ENCODE peak calls at places on chromosomes 12 and 14, in ten cellular contexts. M, B, Y, T, O, K, F, R, L and A are unnamed samples.

GRCh38 chr12:28222081-28222700 is 31.9 kb downstream of the CCDC91 start:
- DNase-seq in M (no peak), F (no peak), O (no peak), B (no peak), K (peak; percentile 59), T (no peak), L (no peak), R (no peak), Y (no peak), A (peak; percentile 38)

GRCh38 chr12:49863946-49864816 is 21.3 kb upstream of the BCDIN3D start:
- DNase-seq in L (no peak), M (no peak), Y (no peak), T (no peak), B (no peak), K (no peak), F (no peak), R (no peak), O (no peak), A (no peak)

GRCh38 chr12:75341873-75342272 is 7.4 kb downstream of the GLIPR1L1 start:
- DNase-seq in B (no peak), T (no peak), O (no peak), Y (no peak), L (no peak), R (no peak), K (no peak), M (no peak), F (no peak), A (no peak)

GRCh38 chr12:89162704-89163261 is 189.5 kb downstream of the DUSP6 start:
- DNase-seq in B (peak; percentile 79), T (peak; percentile 81), M (peak; percentile 49), F (peak; percentile 48), O (no peak), K (peak; percentile 72), R (peak; percentile 89), L (peak; percentile 93), Y (peak; percentile 51), A (peak; percentile 73)

GRCh38 chr14:32252030-32252670 is 49.1 kb upstream of the RNU6-8 start:
- DNase-seq in T (peak; percentile 63), F (peak; percentile 61), L (no peak), M (peak; percentile 50), B (peak; percentile 79), O (peak; percentile 10), R (peak; percentile 63), Y (peak; percentile 66), K (peak; percentile 73), A (peak; percentile 56)

GRCh38 chr12:107404981-107405380 is 280.6 kb upstream of the PWP1 start:
- DNase-seq in F (no peak), T (no peak), R (no peak), Y (no peak), B (peak; percentile 12), L (no peak), M (no peak), O (no peak), K (peak; percentile 66), A (no peak)

GRCh38 chr14:80575763-80576162 is 364.5 kb upstream of the DIO2 start:
- DNase-seq in F (no peak), O (no peak), R (no peak), L (no peak), K (no peak), Y (no peak), B (no peak), M (no peak), T (no peak), A (no peak)

GRCh38 chr14:58878740-58879139 is 241.0 kb downstream of the DACT1 start:
- DNase-seq in T (no peak), L (no peak), O (no peak), F (no peak), M (no peak), K (no peak), Y (no peak), B (no peak), R (no peak), A (no peak)

GRCh38 chr12:7984900-7985299 is 47.6 kb upstream of the FOXJ2 start:
- DNase-seq in K (no peak), R (no peak), F (no peak), Y (no peak), T (no peak), B (no peak), M (no peak), O (no peak), L (no peak), A (no peak)

GRCh38 chr12:104929926-104930325 is 28.2 kb downstream of the SLC41A2 start:
- DNase-seq in K (no peak), M (no peak), R (no peak), F (no peak), Y (no peak), B (no peak), L (no peak), O (no peak), T (no peak), A (no peak)

GRCh38 chr12:68675098-68675842 is 11.5 kb upstream of the NUP107 start:
- DNase-seq in O (no peak), B (peak; percentile 34), L (no peak), K (peak; percentile 90), R (no peak), T (peak; percentile 11), Y (no peak), F (no peak), M (no peak), A (peak; percentile 30)

GRCh38 chr12:89391726-89392336 is 39.5 kb upstream of the DUSP6 start:
- DNase-seq in R (no peak), F (no peak), B (no peak), T (no peak), O (no peak), Y (no peak), L (no peak), K (no peak), M (no peak), A (no peak)

GRCh38 chr14:40983604-40984003 is 623.1 kb upstream of the LRFN5 start:
- DNase-seq in M (no peak), R (no peak), K (no peak), Y (no peak), L (no peak), F (no peak), T (no peak), O (no peak), B (no peak), A (no peak)

DNA sequence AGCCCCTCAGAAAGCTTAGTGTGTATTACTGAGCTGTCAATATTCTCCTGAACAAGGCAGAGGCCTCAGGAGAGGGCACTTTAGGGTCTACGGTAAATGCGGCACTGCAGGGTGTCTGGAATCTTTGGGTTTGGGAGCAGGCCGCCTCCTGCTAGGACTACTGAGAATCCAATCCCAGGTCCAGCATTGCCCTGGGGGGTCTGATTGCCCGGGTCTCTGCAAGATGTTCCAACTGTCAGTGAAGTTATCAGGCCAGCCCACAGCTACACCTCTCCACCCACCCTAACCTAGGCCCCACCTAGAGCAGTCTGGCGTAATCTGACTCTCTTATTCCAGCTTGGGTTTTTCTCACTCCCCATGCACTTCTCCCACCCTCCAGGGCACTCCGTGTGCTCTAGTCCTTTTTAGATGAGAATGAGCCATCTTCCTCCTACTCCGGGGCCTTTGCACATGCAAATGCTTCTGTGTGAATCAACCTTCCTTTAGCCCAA is 4.4 kb upstream of the ZFP36L1 start:
- DNase-seq in L (peak; percentile 83), R (peak; percentile 27), K (peak; percentile 43), M (peak; percentile 18), T (no peak), F (no peak), Y (no peak), B (no peak), O (no peak), A (peak; percentile 16)
- TF ChIP-seq POLR2A in L (no peak), R (no peak), K (no peak), M (no peak), T (no peak), F (no peak), Y (no peak), B (no peak), O (no peak), A (no peak)

GRCh38 chr14:72732022-72732780 is 161.7 kb downstream of the DPF3 start:
- DNase-seq in L (no peak), Y (no peak), B (no peak), M (no peak), F (no peak), R (no peak), O (no peak), T (no peak), K (no peak), A (no peak)
- TF ChIP-seq POLR2A in L (no peak), Y (no peak), B (no peak), M (no peak), F (no peak), R (no peak), O (no peak), T (no peak), K (no peak), A (no peak)

GRCh38 chr12:57547366-57548315 is 649 bp upstream of the DCTN2 start:
- DNase-seq in T (no peak), L (no peak), K (no peak), M (no peak), F (no peak), Y (no peak), O (no peak), R (no peak), B (no peak), A (no peak)

GRCh38 chr12:57548488-57548887 is 1.4 kb upstream of the KIF5A start:
- DNase-seq in R (no peak), Y (no peak), O (no peak), K (no peak), L (no peak), T (no peak), B (no peak), M (no peak), F (no peak), A (no peak)

GRCh38 chr12:57549203-57549908 is 488 bp upstream of the KIF5A start:
- DNase-seq in L (no peak), B (no peak), K (no peak), F (no peak), T (no peak), M (no peak), O (no peak), R (no peak), Y (no peak), A (no peak)

GRCh38 chr12:57545809-57546437 is 1.1 kb downstream of the DCTN2 start:
- DNase-seq in K (peak; percentile 63), M (no peak), T (no peak), Y (no peak), B (no peak), F (no peak), O (no peak), L (no peak), R (no peak), A (no peak)

GRCh38 chr12:57546438-57547365 is at the start of gene DCTN2:
- DNase-seq in R (peak; percentile 97), Y (peak; percentile 96), F (peak; percentile 97), O (peak; percentile 96), T (peak; percentile 96), K (peak; percentile 98), M (peak; percentile 97), L (peak; percentile 99), B (peak; percentile 98), A (peak; percentile 98)
- TF ChIP-seq POLR2A in R (peak; percentile 61), Y (peak; percentile 52), F (peak; percentile 55), O (peak; percentile 71), T (peak; percentile 51), K (peak; percentile 76), M (peak; percentile 14), L (no peak), B (peak; percentile 53), A (peak; percentile 55)

GRCh38 chr14:104795781-104796681 is 483 bp upstream of the AKT1 start:
- DNase-seq in Y (peak; percentile 72), K (peak; percentile 69), O (peak; percentile 91), M (no peak), L (no peak), T (no peak), R (no peak), B (peak; percentile 56), F (peak; percentile 55), A (peak; percentile 83)
- TF ChIP-seq POLR2A in Y (peak; percentile 54), K (peak; percentile 53), O (peak; percentile 70), M (no peak), L (no peak), T (peak; percentile 78), R (peak; percentile 88), B (peak; percentile 51), F (peak; percentile 80), A (peak; percentile 86)

GRCh38 chr12:63779498-63780481 is at the start of gene RXYLT1:
- DNase-seq in Y (peak; percentile 88), F (peak; percentile 87), R (peak; percentile 82), L (peak; percentile 96), T (peak; percentile 76), O (peak; percentile 73), B (peak; percentile 81), K (peak; percentile 93), M (peak; percentile 74), A (peak; percentile 89)
- TF ChIP-seq POLR2A in Y (peak; percentile 62), F (peak; percentile 77), R (peak; percentile 88), L (peak; percentile 6), T (peak; percentile 76), O (peak; percentile 87), B (peak; percentile 81), K (peak; percentile 69), M (peak; percentile 35), A (peak; percentile 88)